ENCODE peak calls at places on chromosomes 2 and 18, in seven cellular contexts. One of them, this sample, is unnamed. For H3K4me1 and H3K9me2, the result is how much of the 10 kb centered on the place peaks cover.

GRCh38 chr2:29114841-29115609 is at the start of gene CLIP4:
- DNase-seq in GM23248: peak
- DNase-seq in GM23338: peak
- DNase-seq in HCT116: no peak
- DNase-seq in PC-3: peak
- DNase-seq in MM.1S: no peak
- DNase-seq in hepatocyte: peak
- DNase-seq in this sample: no peak

GRCh38 chr2:69260666-69261065 is 126.4 kb downstream of the GFPT1 start:
- DNase-seq in GM23248: peak
- DNase-seq in GM23338: no peak
- DNase-seq in HCT116: no peak
- DNase-seq in PC-3: peak
- DNase-seq in MM.1S: no peak
- DNase-seq in hepatocyte: no peak
- DNase-seq in this sample: no peak

GRCh38 chr2:10389596-10389995 is 58.5 kb downstream of the ODC1 start:
- DNase-seq in GM23248: peak
- DNase-seq in GM23338: no peak
- DNase-seq in HCT116: no peak
- DNase-seq in PC-3: peak
- DNase-seq in MM.1S: no peak
- DNase-seq in hepatocyte: peak
- DNase-seq in this sample: no peak

GRCh38 chr2:226754821-226755536 is 44.6 kb downstream of the IRS1 start:
- DNase-seq in GM23248: peak
- DNase-seq in GM23338: no peak
- DNase-seq in HCT116: no peak
- DNase-seq in PC-3: no peak
- DNase-seq in MM.1S: no peak
- DNase-seq in hepatocyte: no peak
- DNase-seq in this sample: no peak

GRCh38 chr2:134206029-134206428 is 47.8 kb upstream of the MGAT5 start:
- DNase-seq in GM23248: no peak
- DNase-seq in GM23338: peak
- DNase-seq in HCT116: no peak
- DNase-seq in PC-3: no peak
- DNase-seq in MM.1S: no peak
- DNase-seq in hepatocyte: no peak
- DNase-seq in this sample: no peak

GRCh38 chr2:8676915-8677645 is 4.8 kb upstream of the ID2 start:
- DNase-seq in GM23248: peak
- DNase-seq in GM23338: peak
- DNase-seq in HCT116: no peak
- DNase-seq in PC-3: peak
- DNase-seq in MM.1S: no peak
- DNase-seq in hepatocyte: peak
- DNase-seq in this sample: no peak

GRCh38 chr2:67510745-67511144 is 113.6 kb downstream of the ETAA1 start:
- DNase-seq in GM23248: peak
- DNase-seq in GM23338: no peak
- DNase-seq in HCT116: no peak
- DNase-seq in PC-3: no peak
- DNase-seq in MM.1S: no peak
- DNase-seq in hepatocyte: no peak
- DNase-seq in this sample: no peak

GRCh38 chr18:2880473-2880872 is 33.7 kb downstream of the EMILIN2 start:
- DNase-seq in GM23248: peak
- DNase-seq in GM23338: peak
- DNase-seq in HCT116: no peak
- DNase-seq in PC-3: no peak
- DNase-seq in MM.1S: no peak
- DNase-seq in hepatocyte: no peak
- DNase-seq in this sample: no peak

GRCh38 chr2:165274698-165275097 is 35.5 kb downstream of the SCN2A start:
- DNase-seq in GM23248: peak
- DNase-seq in GM23338: no peak
- DNase-seq in HCT116: no peak
- DNase-seq in PC-3: no peak
- DNase-seq in MM.1S: peak
- DNase-seq in hepatocyte: no peak
- DNase-seq in this sample: no peak

GRCh38 chr2:96533292-96534073 is 3.1 kb upstream of the ARID5A start:
- DNase-seq in GM23248: peak
- DNase-seq in GM23338: no peak
- DNase-seq in HCT116: no peak
- DNase-seq in PC-3: peak
- DNase-seq in MM.1S: no peak
- DNase-seq in hepatocyte: no peak
- DNase-seq in this sample: peak

GRCh38 chr2:19140463-19141208 is 217.8 kb downstream of the OSR1 start:
- DNase-seq in GM23248: peak
- DNase-seq in GM23338: no peak
- DNase-seq in HCT116: peak
- DNase-seq in PC-3: peak
- DNase-seq in MM.1S: no peak
- DNase-seq in hepatocyte: peak
- DNase-seq in this sample: peak

GRCh38 chr2:55014962-55015939 is 35.0 kb downstream of the RTN4 start:
- DNase-seq in GM23248: peak
- DNase-seq in GM23338: peak
- DNase-seq in HCT116: peak
- DNase-seq in PC-3: peak
- DNase-seq in MM.1S: peak
- DNase-seq in hepatocyte: peak
- DNase-seq in this sample: peak

GRCh38 chr18:46555213-46555612 is 101.8 kb downstream of the LOXHD1 start:
- DNase-seq in GM23248: no peak
- DNase-seq in GM23338: no peak
- DNase-seq in HCT116: no peak
- DNase-seq in PC-3: no peak
- DNase-seq in MM.1S: peak
- DNase-seq in hepatocyte: no peak
- DNase-seq in this sample: no peak

GRCh38 chr2:95325026-95325425 is 27.9 kb downstream of the KCNIP3 start:
- DNase-seq in GM23248: no peak
- DNase-seq in GM23338: no peak
- DNase-seq in HCT116: no peak
- DNase-seq in PC-3: no peak
- DNase-seq in MM.1S: no peak
- DNase-seq in hepatocyte: no peak
- DNase-seq in this sample: no peak

GRCh38 chr2:211599146-211599545 is 939.5 kb downstream of the ERBB4 start:
- DNase-seq in GM23248: no peak
- DNase-seq in GM23338: no peak
- DNase-seq in HCT116: no peak
- DNase-seq in PC-3: no peak
- DNase-seq in MM.1S: no peak
- DNase-seq in hepatocyte: no peak
- DNase-seq in this sample: no peak

GRCh38 chr2:45285311-45285710 is 276.1 kb upstream of the SIX2 start:
- DNase-seq in GM23248: peak
- DNase-seq in GM23338: no peak
- DNase-seq in HCT116: no peak
- DNase-seq in PC-3: no peak
- DNase-seq in MM.1S: no peak
- DNase-seq in hepatocyte: no peak
- DNase-seq in this sample: no peak

GRCh38 chr2:207810200-207810788 is 40.6 kb upstream of the FZD5 start:
- DNase-seq in GM23248: no peak
- DNase-seq in GM23338: peak
- DNase-seq in HCT116: no peak
- DNase-seq in PC-3: no peak
- DNase-seq in MM.1S: no peak
- DNase-seq in hepatocyte: no peak
- DNase-seq in this sample: no peak

GRCh38 chr2:128727914-128728313 is 409.2 kb upstream of the HS6ST1 start:
- DNase-seq in GM23248: peak
- DNase-seq in GM23338: no peak
- DNase-seq in HCT116: no peak
- DNase-seq in PC-3: peak
- DNase-seq in MM.1S: no peak
- DNase-seq in hepatocyte: no peak
- DNase-seq in this sample: peak

GRCh38 chr18:76971149-76971548 is 148.8 kb downstream of the ZNF236 start:
- DNase-seq in GM23248: no peak
- DNase-seq in GM23338: no peak
- DNase-seq in HCT116: no peak
- DNase-seq in PC-3: no peak
- DNase-seq in MM.1S: no peak
- DNase-seq in hepatocyte: no peak
- DNase-seq in this sample: no peak

GRCh38 chr18:51030537-51031258 is 685 bp downstream of the SMAD4 start:
- DNase-seq in GM23248: peak
- DNase-seq in GM23338: peak
- DNase-seq in HCT116: no peak
- DNase-seq in PC-3: peak
- DNase-seq in MM.1S: peak
- DNase-seq in hepatocyte: peak
- DNase-seq in this sample: peak

GRCh38 chr18:46374850-46375249 is 270.7 kb downstream of the HAUS1 start:
- DNase-seq in GM23248: no peak
- DNase-seq in GM23338: peak
- DNase-seq in HCT116: no peak
- DNase-seq in PC-3: no peak
- DNase-seq in MM.1S: peak
- DNase-seq in hepatocyte: peak
- DNase-seq in this sample: peak

GRCh38 chr18:3624818-3625716 is 175.1 kb downstream of the TGIF1 start:
- DNase-seq in GM23248: peak
- DNase-seq in GM23338: peak
- DNase-seq in HCT116: peak
- DNase-seq in PC-3: peak
- DNase-seq in MM.1S: no peak
- DNase-seq in hepatocyte: peak
- DNase-seq in this sample: peak

GRCh38 chr2:167689444-167689843 is 558.0 kb downstream of the STK39 start:
- DNase-seq in GM23248: no peak
- DNase-seq in GM23338: peak
- DNase-seq in HCT116: peak
- DNase-seq in PC-3: peak
- DNase-seq in MM.1S: no peak
- DNase-seq in hepatocyte: no peak
- DNase-seq in this sample: no peak

GRCh38 chr2:226916662-226917061 is 80.8 kb downstream of the RHBDD1 start:
- DNase-seq in GM23248: no peak
- DNase-seq in GM23338: no peak
- DNase-seq in HCT116: no peak
- DNase-seq in PC-3: no peak
- DNase-seq in MM.1S: peak
- DNase-seq in hepatocyte: no peak
- DNase-seq in this sample: no peak

GRCh38 chr2:48034295-48034694 is 128.0 kb upstream of the FBXO11 start:
- DNase-seq in GM23248: no peak
- DNase-seq in GM23338: no peak
- DNase-seq in HCT116: no peak
- DNase-seq in PC-3: no peak
- DNase-seq in MM.1S: no peak
- DNase-seq in hepatocyte: no peak
- DNase-seq in this sample: no peak

GRCh38 chr18:58069721-58070292 is 25.8 kb downstream of the NEDD4L start:
- DNase-seq in GM23248: no peak
- DNase-seq in GM23338: peak
- DNase-seq in HCT116: no peak
- DNase-seq in PC-3: no peak
- DNase-seq in MM.1S: no peak
- DNase-seq in hepatocyte: no peak
- DNase-seq in this sample: no peak

GRCh38 chr18:48663931-48664847 is 125.4 kb downstream of the CTIF start:
- DNase-seq in GM23248: peak
- DNase-seq in GM23338: peak
- DNase-seq in HCT116: no peak
- DNase-seq in PC-3: peak
- DNase-seq in MM.1S: peak
- DNase-seq in hepatocyte: peak
- DNase-seq in this sample: no peak

GRCh38 chr2:217301142-217301541 is 441.3 kb upstream of the TNP1 start:
- DNase-seq in GM23248: no peak
- DNase-seq in GM23338: no peak
- DNase-seq in HCT116: no peak
- DNase-seq in PC-3: no peak
- DNase-seq in MM.1S: no peak
- DNase-seq in hepatocyte: no peak
- DNase-seq in this sample: no peak

GRCh38 chr2:176003958-176004357 is 1.9 kb upstream of the LNPK start:
- DNase-seq in GM23248: no peak
- DNase-seq in GM23338: no peak
- DNase-seq in HCT116: no peak
- DNase-seq in PC-3: no peak
- DNase-seq in MM.1S: no peak
- DNase-seq in hepatocyte: no peak
- DNase-seq in this sample: no peak

GRCh38 chr2:65366595-65367125 is 65.7 kb downstream of the SPRED2 start:
- DNase-seq in GM23248: peak
- DNase-seq in GM23338: no peak
- DNase-seq in HCT116: peak
- DNase-seq in PC-3: peak
- DNase-seq in MM.1S: no peak
- DNase-seq in hepatocyte: peak
- DNase-seq in this sample: peak
- H3K4me1 ChIP-seq in GM23248: under half
- H3K4me1 ChIP-seq in GM23338: under half
- H3K4me1 ChIP-seq in HCT116: half or more
- H3K4me1 ChIP-seq in PC-3: half or more
- H3K4me1 ChIP-seq in MM.1S: under half
- H3K4me1 ChIP-seq in hepatocyte: half or more
- H3K4me1 ChIP-seq in this sample: under half

GRCh38 chr2:709138-709779 is 32.1 kb upstream of the TMEM18 start:
- DNase-seq in GM23248: no peak
- DNase-seq in GM23338: peak
- DNase-seq in HCT116: no peak
- DNase-seq in PC-3: no peak
- DNase-seq in MM.1S: no peak
- DNase-seq in hepatocyte: no peak
- DNase-seq in this sample: no peak
- TF ChIP-seq EZH2 in GM23248: no peak
- TF ChIP-seq EZH2 in GM23338: no peak
- TF ChIP-seq EZH2 in HCT116: no peak
- TF ChIP-seq EZH2 in PC-3: no peak
- TF ChIP-seq EZH2 in MM.1S: no peak
- TF ChIP-seq EZH2 in hepatocyte: no peak
- TF ChIP-seq EZH2 in this sample: no peak

GRCh38 chr2:123747316-123747715 is 277.8 kb upstream of the CNTNAP5 start:
- DNase-seq in GM23248: no peak
- DNase-seq in GM23338: no peak
- DNase-seq in HCT116: no peak
- DNase-seq in PC-3: peak
- DNase-seq in MM.1S: no peak
- DNase-seq in hepatocyte: no peak
- DNase-seq in this sample: no peak
- H3K9me2 ChIP-seq in GM23248: under half
- H3K9me2 ChIP-seq in GM23338: under half
- H3K9me2 ChIP-seq in HCT116: under half
- H3K9me2 ChIP-seq in PC-3: under half
- H3K9me2 ChIP-seq in MM.1S: under half
- H3K9me2 ChIP-seq in hepatocyte: under half
- H3K9me2 ChIP-seq in this sample: under half

DNA sequence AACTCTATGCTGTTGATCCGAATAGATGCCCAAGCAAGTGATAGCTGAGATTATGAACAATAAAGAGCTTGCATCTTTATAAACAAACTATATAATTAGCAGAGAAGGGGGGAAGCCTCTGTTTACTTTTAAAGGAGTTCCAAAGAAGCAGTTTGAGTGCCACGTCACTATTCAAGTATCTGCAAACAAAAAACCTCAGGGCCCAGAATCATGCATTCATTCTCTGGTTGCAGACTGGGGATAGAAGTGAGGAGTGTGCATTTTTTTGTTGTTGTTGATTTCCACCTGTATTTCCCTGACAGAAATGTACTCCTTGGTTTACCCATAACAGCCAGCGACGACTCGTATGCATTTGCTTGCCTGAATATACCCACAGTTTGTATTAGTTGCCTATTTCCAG is 264.3 kb downstream of the PTGR3 start:
- DNase-seq in GM23248: no peak
- DNase-seq in GM23338: no peak
- DNase-seq in HCT116: no peak
- DNase-seq in PC-3: peak
- DNase-seq in MM.1S: no peak
- DNase-seq in hepatocyte: no peak
- DNase-seq in this sample: no peak
- H3K4me1 ChIP-seq in GM23248: under half
- H3K4me1 ChIP-seq in GM23338: under half
- H3K4me1 ChIP-seq in HCT116: under half
- H3K4me1 ChIP-seq in PC-3: under half
- H3K4me1 ChIP-seq in MM.1S: under half
- H3K4me1 ChIP-seq in hepatocyte: under half
- H3K4me1 ChIP-seq in this sample: under half

This sample was measured in PC-9.